ENCODE peak calls at places on chromosome 17, in seven cellular contexts. Z, X, M, L, D, V and J are unnamed samples.

GRCh38 chr17:42819939-42820535 is 4.0 kb downstream of the BECN1 start:
- DNase-seq in M (peak; percentile 69), Z (no peak), V (peak; percentile 90), L (no peak), X (no peak), D (peak; percentile 40), J (no peak)

GRCh38 chr17:53353919-53354351 is 468.8 kb upstream of the KIF2B start:
- DNase-seq in L (peak; percentile 47), X (peak; percentile 15), Z (no peak), V (no peak), D (no peak), M (peak; percentile 47), J (no peak)

GRCh38 chr17:69809331-69809730 is 265.7 kb upstream of the KCNJ16 start:
- DNase-seq in M (no peak), X (no peak), Z (no peak), L (no peak), V (no peak), D (no peak), J (no peak)

GRCh38 chr17:77473615-77474226 is 333.0 kb downstream of the SEC14L1 start:
- DNase-seq in Z (no peak), D (no peak), L (no peak), M (peak; percentile 50), V (peak; percentile 74), X (no peak), J (no peak)

GRCh38 chr17:3575506-3575905 is 17.9 kb upstream of the TRPV3 start:
- DNase-seq in M (peak; percentile 95), V (no peak), D (no peak), X (peak; percentile 48), L (no peak), Z (no peak), J (no peak)

GRCh38 chr17:73316919-73317505 is 5.2 kb upstream of the CDC42EP4 start:
- DNase-seq in M (no peak), V (no peak), L (no peak), D (no peak), X (no peak), Z (no peak), J (no peak)

GRCh38 chr17:42247734-42248133 is 28.5 kb downstream of the STAT5B start:
- DNase-seq in V (no peak), L (no peak), M (no peak), X (no peak), D (no peak), Z (no peak), J (peak; percentile 50)

GRCh38 chr17:545156-545555 is 169.5 kb downstream of the VPS53 start:
- DNase-seq in X (no peak), L (no peak), D (no peak), Z (no peak), V (no peak), M (no peak), J (no peak)

GRCh38 chr17:75996665-75997590 is 3.7 kb upstream of the CDK3 start:
- DNase-seq in Z (no peak), L (no peak), V (peak; percentile 57), X (peak; percentile 65), M (peak; percentile 90), D (no peak), J (peak; percentile 66)

GRCh38 chr17:178292-179065 is 3.0 kb downstream of the DOC2B start:
- DNase-seq in V (no peak), X (no peak), M (no peak), L (no peak), Z (no peak), D (no peak), J (peak; percentile 12)

GRCh38 chr17:82105882-82106696 is 8.1 kb upstream of the FASN start:
- DNase-seq in X (no peak), M (peak; percentile 85), Z (peak; percentile 25), D (no peak), L (no peak), V (peak; percentile 80), J (no peak)

GRCh38 chr17:75864448-75864871 is 9.3 kb upstream of the WBP2 start:
- DNase-seq in Z (peak; percentile 79), X (peak; percentile 75), D (peak; percentile 78), V (peak; percentile 71), M (no peak), L (peak; percentile 69), J (no peak)

GRCh38 chr17:50346313-50347086 is 574 bp downstream of the XYLT2 start:
- DNase-seq in X (peak; percentile 45), V (peak; percentile 69), L (no peak), Z (peak; percentile 50), D (peak; percentile 47), M (peak; percentile 39), J (no peak)

GRCh38 chr17:50506298-50506697 is 1.9 kb upstream of the MYCBPAP start:
- DNase-seq in L (no peak), Z (no peak), X (no peak), V (no peak), D (no peak), M (no peak), J (no peak)

GRCh38 chr17:59620518-59621259 is 994 bp downstream of the CLTC start:
- DNase-seq in Z (peak; percentile 17), X (peak; percentile 40), V (peak; percentile 77), M (peak; percentile 51), D (peak; percentile 30), L (no peak), J (no peak)

GRCh38 chr17:41486809-41487530 is 2.7 kb downstream of the KRT36 start:
- DNase-seq in M (no peak), D (no peak), L (no peak), V (peak; percentile 61), Z (no peak), X (no peak), J (peak; percentile 60)

GRCh38 chr17:56785396-56785795 is 48.3 kb downstream of the C17orf67 start:
- DNase-seq in X (no peak), L (no peak), V (peak; percentile 6), D (no peak), Z (no peak), M (peak; percentile 97), J (no peak)

GRCh38 chr17:64781394-64781793 is 119.3 kb upstream of the SMURF2 start:
- DNase-seq in V (peak; percentile 61), L (no peak), M (no peak), Z (peak; percentile 29), D (peak; percentile 69), X (peak; percentile 61), J (peak; percentile 82)

DNA sequence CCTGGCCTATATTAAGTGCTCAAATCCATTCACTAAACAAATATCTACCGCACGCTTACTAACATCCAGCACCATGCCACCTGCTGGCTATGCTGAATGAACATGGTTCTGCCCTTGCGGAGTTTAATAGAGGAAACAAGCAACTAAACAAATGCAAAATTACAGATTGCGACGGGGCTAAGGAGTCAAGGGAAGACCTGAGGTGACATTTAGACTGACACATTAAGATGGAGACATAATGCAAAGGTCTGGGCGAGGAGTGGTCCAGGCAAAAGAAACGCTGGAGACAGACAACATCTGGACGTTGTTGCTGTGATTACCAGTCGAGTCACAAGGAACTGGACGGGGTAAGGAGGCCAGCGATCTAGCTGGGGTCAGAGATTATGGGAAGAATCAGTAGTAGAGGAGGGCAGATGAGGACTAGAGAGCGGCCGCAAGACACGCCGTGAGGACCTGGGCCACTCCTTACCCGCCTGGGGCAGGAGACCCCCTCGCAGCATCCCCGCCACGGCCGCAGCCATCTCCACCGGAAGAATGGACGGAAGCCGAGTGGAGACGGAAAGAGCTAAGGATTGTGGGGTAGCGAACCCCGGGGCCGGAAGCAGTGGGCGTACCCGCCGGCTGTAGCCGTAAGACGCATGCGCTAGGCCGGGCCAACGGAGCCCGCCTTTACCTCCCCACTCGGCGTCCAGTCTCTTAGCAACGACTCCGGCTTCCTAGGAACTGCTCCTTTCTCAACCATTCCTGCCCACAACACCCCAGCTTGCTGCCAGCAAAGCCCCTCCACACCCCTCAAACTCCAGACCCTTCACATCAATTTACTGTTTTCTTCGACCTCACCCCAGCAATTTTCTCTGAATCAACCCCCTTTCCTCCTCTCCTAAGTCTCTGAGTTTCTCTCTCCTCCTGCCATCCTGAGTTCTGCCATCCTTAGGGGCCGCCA is at the start of the genes LRRC46 and MRPL10:
- DNase-seq in M (peak; percentile 96), D (peak; percentile 93), Z (peak; percentile 96), X (peak; percentile 86), L (peak; percentile 81), V (peak; percentile 95), J (peak; percentile 87)
- TF ChIP-seq CTCF in M (peak; percentile 86), D (no peak), Z (no peak), X (no peak), L (peak; percentile 56), V (peak; percentile 51), J (peak; percentile 20)

GRCh38 chr17:27601975-27602302 is 29.0 kb upstream of the LGALS9 start:
- DNase-seq in X (no peak), M (no peak), Z (no peak), D (no peak), V (no peak), L (no peak), J (no peak)
- TF ChIP-seq CTCF in X (no peak), M (no peak), Z (no peak), D (no peak), V (peak; percentile 27), L (no peak), J (peak; percentile 47)

GRCh38 chr17:78849026-78849425 is 8.4 kb upstream of the USP36 start:
- DNase-seq in X (no peak), M (no peak), L (no peak), D (no peak), V (no peak), Z (no peak), J (no peak)

GRCh38 chr17:78854508-78854907 is 13.9 kb upstream of the USP36 start:
- DNase-seq in M (no peak), X (no peak), V (no peak), L (no peak), D (no peak), Z (no peak), J (no peak)

GRCh38 chr17:78855561-78856165 is 15.0 kb upstream of the USP36 start:
- DNase-seq in V (no peak), Z (no peak), X (no peak), L (no peak), D (no peak), M (no peak), J (no peak)

GRCh38 chr17:78853926-78854394 is 13.3 kb upstream of the USP36 start:
- DNase-seq in L (no peak), Z (no peak), D (no peak), V (no peak), X (no peak), M (no peak), J (no peak)

GRCh38 chr17:78852709-78853111 is 12.1 kb upstream of the USP36 start:
- DNase-seq in X (no peak), V (no peak), L (no peak), Z (no peak), D (no peak), M (peak; percentile 29), J (no peak)
- TF ChIP-seq CTCF in X (no peak), V (no peak), L (no peak), Z (no peak), D (peak; percentile 13), M (peak; percentile 69), J (no peak)

DNA sequence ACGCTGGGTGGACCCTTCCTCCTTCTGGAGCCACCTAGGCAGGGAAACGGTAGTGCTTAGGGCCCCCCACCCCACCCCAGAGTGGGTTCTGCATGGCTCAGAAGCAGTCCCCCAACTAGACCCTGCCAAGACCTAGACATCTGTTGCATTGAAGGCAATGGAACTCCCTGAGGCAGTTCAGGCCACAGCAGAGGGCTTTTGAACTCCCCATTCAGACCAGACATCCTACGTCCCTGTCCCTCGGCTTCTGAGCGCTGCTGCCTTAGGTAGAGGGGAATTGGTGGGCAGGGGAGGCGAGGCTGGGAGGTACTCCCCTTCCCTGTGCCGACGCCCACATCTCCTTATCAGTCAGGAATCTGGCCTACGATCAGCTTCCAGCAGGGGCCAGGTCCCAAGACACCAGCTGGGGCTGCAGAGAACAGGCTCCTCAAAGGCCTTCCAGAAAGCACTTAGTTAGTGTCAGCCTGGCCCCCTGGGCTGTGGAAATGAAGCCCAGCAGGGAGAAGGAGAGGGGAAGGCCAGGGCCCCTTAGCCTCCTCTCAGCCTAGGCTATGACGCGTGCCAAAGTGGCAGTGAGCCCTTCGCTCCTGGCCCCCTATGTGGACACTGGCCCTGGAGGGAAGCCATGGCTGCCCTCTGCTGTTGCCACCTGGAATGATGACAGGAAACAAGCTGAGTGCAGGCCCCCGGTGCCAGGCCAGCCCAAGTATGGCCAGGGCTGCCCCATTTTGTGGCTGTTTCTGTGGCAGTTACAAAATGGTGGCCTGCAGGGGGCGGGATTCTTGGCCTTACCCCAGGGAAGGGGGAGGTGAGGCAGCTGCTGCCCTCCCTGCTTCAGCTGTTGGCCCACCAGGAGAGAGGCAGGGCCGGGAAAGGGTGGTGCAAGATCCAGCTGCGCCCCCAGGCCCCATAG is 11.1 kb downstream of the TBX4 start:
- DNase-seq in M (no peak), L (no peak), Z (no peak), X (no peak), V (no peak), D (no peak), J (no peak)
- TF ChIP-seq CTCF in M (peak; percentile 47), L (peak; percentile 16), Z (no peak), X (no peak), V (no peak), D (no peak), J (no peak)